ENCODE peak calls at places on chromosomes 5 and 9, in six cellular contexts. W is HL-60, Y is GM23338, D is SK-N-SH, K is K562, J is A549. G is an unnamed sample.

GRCh38 chr5:54909911-54910870 is 75.2 kb downstream of the ESM1 start:
- DNase-seq in W (no peak), Y (no peak), D (no peak), K (no peak), J (no peak), G (no peak)

GRCh38 chr5:67771221-67771620 is 444.3 kb upstream of the PIK3R1 start:
- DNase-seq in W (no peak), Y (no peak), D (no peak), K (no peak), J (no peak), G (no peak)

GRCh38 chr9:79053613-79054012 is 518.2 kb upstream of the TLE4 start:
- DNase-seq in W (no peak), Y (no peak), D (no peak), K (no peak), J (no peak), G (no peak)

GRCh38 chr9:616694-617093 is 224.8 kb upstream of the DMRT1 start:
- DNase-seq in W (no peak), Y (no peak), D (no peak), K (no peak), J (no peak), G (no peak)

GRCh38 chr5:158498959-158499679 is 600.6 kb downstream of the EBF1 start:
- DNase-seq in W (no peak), Y (no peak), D (no peak), K (no peak), J (no peak), G (no peak)

GRCh38 chr9:72540348-72540873 is 19.0 kb downstream of the TMC1 start:
- DNase-seq in W (no peak), Y (no peak), D (no peak), K (peak), J (no peak), G (no peak)

GRCh38 chr9:85178486-85178885 is 509.0 kb downstream of the NTRK2 start:
- DNase-seq in W (no peak), Y (peak), D (no peak), K (no peak), J (no peak), G (no peak)

GRCh38 chr5:160327829-160328228 is 15.5 kb upstream of the CCNJL start:
- DNase-seq in W (no peak), Y (no peak), D (no peak), K (no peak), J (no peak), G (no peak)

GRCh38 chr5:98769006-98769255 is 4.5 kb upstream of the RGMB start:
- DNase-seq in W (no peak), Y (no peak), D (peak), K (no peak), J (no peak), G (no peak)

GRCh38 chr9:75148551-75148950 is 60.2 kb downstream of the OSTF1 start:
- DNase-seq in W (no peak), Y (no peak), D (no peak), K (no peak), J (no peak), G (no peak)

GRCh38 chr5:176384991-176385390 is 3.4 kb downstream of the NOP16 start:
- DNase-seq in W (no peak), Y (no peak), D (no peak), K (no peak), J (no peak), G (no peak)

GRCh38 chr5:114903767-114904166 is 265.9 kb downstream of the TRIM36 start:
- DNase-seq in W (no peak), Y (no peak), D (no peak), K (no peak), J (no peak), G (no peak)

GRCh38 chr9:77588319-77588937 is 59.7 kb downstream of the GNA14 start:
- DNase-seq in W (no peak), Y (no peak), D (no peak), K (no peak), J (peak), G (no peak)

GRCh38 chr5:90644132-90644531 is 85.5 kb downstream of the ADGRV1 start:
- DNase-seq in W (no peak), Y (no peak), D (no peak), K (peak), J (no peak), G (no peak)

GRCh38 chr5:103706939-103707682 is 144.5 kb upstream of the NUDT12 start:
- DNase-seq in W (no peak), Y (no peak), D (peak), K (no peak), J (no peak), G (no peak)

GRCh38 chr5:159724283-159724682 is 192.0 kb upstream of the ADRA1B start:
- DNase-seq in W (no peak), Y (no peak), D (no peak), K (no peak), J (no peak), G (no peak)

GRCh38 chr5:1004598-1005361 is 3.8 kb upstream of the NKD2 start:
- DNase-seq in W (no peak), Y (peak), D (peak), K (peak), J (peak), G (no peak)

GRCh38 chr5:89303033-89303480 is 420.1 kb upstream of the MEF2C start:
- DNase-seq in W (peak), Y (no peak), D (no peak), K (no peak), J (no peak), G (no peak)

GRCh38 chr5:98902733-98903132 is 26.1 kb downstream of the CHD1 start:
- DNase-seq in W (no peak), Y (no peak), D (no peak), K (no peak), J (no peak), G (no peak)

GRCh38 chr9:5799314-5799713 is 33.6 kb downstream of the ERMP1 start:
- DNase-seq in W (no peak), Y (peak), D (peak), K (no peak), J (peak), G (peak)

GRCh38 chr9:87573841-87574342 is 76.2 kb downstream of the DAPK1 start:
- DNase-seq in W (no peak), Y (no peak), D (no peak), K (no peak), J (no peak), G (no peak)

DNA sequence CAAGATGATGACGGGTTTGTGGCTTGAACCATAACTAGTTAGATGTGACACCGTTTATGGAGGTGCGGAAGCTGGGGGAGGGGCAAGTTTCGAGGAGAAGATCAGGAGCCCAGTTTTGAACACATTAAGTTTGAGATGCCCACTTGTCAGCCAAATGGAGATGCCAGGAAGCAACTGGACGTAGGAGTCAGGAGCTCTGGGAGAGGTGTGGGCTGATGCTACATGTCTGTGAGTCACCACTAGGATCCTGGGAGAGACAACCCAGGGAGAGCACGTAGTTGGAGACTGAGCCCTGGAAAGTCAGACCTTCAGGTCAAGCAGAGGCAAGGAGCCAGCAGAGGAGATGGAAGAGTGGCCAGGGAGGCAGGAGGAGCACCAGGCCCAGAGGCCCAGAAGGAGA is 48.8 kb upstream of the SLC25A51 start:
- DNase-seq in W (no peak), Y (no peak), D (no peak), K (no peak), J (peak), G (no peak)
- TF ChIP-seq REST in W (no peak), Y (no peak), D (no peak), K (no peak), J (no peak), G (no peak)

DNA sequence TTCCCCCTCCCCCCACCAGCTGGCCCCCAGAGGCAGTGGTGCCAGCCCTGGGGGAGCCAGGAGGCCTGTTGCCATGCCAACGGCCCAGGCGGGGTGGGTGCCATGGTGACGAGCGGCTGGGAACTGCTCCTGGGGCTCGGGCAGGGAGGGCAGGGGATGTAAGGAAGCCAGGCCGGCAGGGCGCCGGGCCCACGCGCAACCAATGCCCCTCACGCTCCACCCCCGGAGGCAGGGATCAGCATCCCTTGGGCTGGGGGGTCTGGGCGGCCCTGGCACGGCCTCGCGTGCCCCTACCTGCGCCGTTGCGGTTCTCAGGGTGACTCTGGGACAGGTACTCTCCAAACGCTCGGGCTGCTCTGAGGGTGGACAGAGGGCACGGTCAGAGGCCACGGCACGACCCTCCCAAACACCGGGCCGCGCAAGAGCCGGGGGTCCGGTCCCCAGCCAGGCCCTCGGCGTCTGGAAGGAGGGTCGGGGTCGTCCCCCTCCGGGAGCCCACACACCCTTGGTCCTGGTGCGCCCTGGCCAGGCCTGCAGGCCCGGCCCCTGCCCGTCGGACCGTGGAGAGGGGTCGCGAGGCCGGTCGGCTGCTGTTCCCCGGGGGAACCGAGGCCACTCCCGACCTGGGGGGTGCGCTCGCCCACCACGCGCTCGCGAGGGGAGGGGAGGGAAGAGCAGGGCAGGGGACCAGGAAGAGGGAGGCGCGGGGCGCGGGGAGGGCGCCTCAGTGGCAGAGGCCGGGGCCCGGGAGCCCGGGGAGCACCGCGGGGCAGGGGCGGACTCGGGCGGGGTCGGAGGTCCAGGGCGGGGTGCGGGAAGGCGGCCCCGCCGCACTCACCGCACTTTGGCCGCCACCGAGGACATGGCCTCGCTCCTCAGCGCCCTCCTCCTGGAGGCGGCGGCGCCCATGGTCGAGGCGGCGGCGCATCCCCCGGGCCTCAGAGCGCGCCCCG is 664 bp downstream of the NSMF start:
- DNase-seq in W (no peak), Y (peak), D (peak), K (no peak), J (no peak), G (no peak)
- TF ChIP-seq REST in W (no peak), Y (no peak), D (no peak), K (no peak), J (no peak), G (no peak)

GRCh38 chr9:109411818-109412352 is 86.2 kb downstream of the PTPN3 start:
- DNase-seq in W (peak), Y (peak), D (peak), K (peak), J (peak), G (peak)
- TF ChIP-seq REST in W (no peak), Y (no peak), D (no peak), K (no peak), J (no peak), G (no peak)

DNA sequence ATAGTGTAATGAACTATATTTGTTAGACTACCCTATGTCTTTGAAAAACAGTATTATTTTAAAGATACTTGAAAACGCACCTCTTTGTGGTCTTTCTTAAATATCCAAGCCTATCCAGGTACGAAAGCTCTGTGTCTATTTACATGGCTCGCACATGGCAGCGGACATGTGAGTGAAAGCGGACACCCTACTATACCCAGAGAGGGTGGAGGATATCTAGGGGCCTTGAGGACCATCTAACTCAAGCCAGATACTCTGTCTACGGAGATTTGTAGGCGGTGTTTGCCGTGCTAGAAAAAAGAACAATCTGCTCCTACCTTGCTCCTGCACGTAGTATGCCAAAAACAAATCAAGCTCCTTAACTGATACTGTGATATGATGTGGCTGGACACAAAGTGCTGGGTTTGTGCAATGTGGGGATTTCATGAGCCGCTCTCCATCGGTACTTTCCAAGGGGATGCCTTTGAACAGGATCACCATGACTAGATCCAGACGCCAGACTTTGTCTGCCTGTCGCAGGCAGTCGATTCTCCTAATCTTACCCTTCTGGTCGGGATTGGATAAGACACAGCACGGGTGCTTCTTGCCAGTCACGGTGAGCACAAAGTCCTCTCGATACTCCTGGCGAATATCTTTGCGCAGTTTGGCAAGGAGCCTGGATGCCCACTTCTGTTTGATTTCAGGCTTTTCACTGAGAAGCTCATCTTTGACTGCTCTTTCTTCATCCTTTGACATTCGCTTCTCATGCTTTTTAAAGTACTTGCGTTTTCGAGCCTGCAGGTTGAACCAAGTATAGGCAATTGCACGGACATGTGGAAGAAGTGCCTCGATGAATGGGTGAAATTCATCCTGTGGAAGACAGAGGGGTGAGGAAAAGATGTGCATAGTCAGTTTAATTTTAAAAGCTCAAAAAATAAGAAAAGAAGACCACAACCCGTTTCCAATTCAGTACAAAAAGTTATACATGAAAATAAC is 7.0 kb downstream of the NFIB start:
- DNase-seq in W (no peak), Y (peak), D (no peak), K (no peak), J (no peak), G (no peak)
- TF ChIP-seq REST in W (no peak), Y (no peak), D (no peak), K (no peak), J (no peak), G (no peak)

G was measured in Panc1.